ENCODE peak calls at places on chromosomes 13 and 19, in nine cellular contexts. J is AG04450; M is T-helper 2 cell; A is thoracic aorta; B is activated naive CD8-positive, alpha-beta T cell treated with anti-CD3 and anti-CD28 coated beads for 36 hours; X is HTR-8/SVneo; W is IMR-90; L is hypothalamus; Y is T-helper 17 cell. Z is an unnamed sample.

GRCh38 chr19:1068111-1069001 is 1.4 kb downstream of the ARHGAP45 start:
- DNase-seq in M (peak; percentile 56), L (peak; percentile 12), Y (peak; percentile 59), X (no peak), J (no peak), W (no peak), A (no peak), B (peak; percentile 68), Z (peak; percentile 89)

GRCh38 chr13:47945738-47946137 is 55.3 kb downstream of the SUCLA2 start:
- DNase-seq in B (no peak), X (no peak), J (peak; percentile 8), L (no peak), A (no peak), M (no peak), W (peak; percentile 76), Y (no peak), Z (no peak)

GRCh38 chr13:98173431-98173921 is 3.6 kb downstream of the RNF113B start:
- DNase-seq in L (no peak), X (peak; percentile 22), M (no peak), A (no peak), J (peak; percentile 95), Y (no peak), W (peak; percentile 99), B (no peak), Z (no peak)

GRCh38 chr13:50991624-50992610 is 82.3 kb downstream of the RNASEH2B start:
- DNase-seq in L (no peak), A (no peak), M (no peak), X (no peak), B (peak; percentile 30), Y (no peak), W (no peak), J (no peak), Z (peak; percentile 82)

GRCh38 chr13:54373211-54373610 is 1344.6 kb downstream of the OLFM4 start:
- DNase-seq in J (no peak), L (no peak), M (no peak), A (no peak), B (no peak), W (no peak), X (no peak), Y (no peak), Z (no peak)

GRCh38 chr19:49896863-49897621 is at the start of gene IL4I1:
- DNase-seq in M (peak; percentile 87), W (peak; percentile 42), L (no peak), Y (peak; percentile 69), B (peak; percentile 70), A (no peak), J (no peak), X (no peak), Z (no peak)

GRCh38 chr19:3942790-3943409 is 10.0 kb downstream of the NMRK2 start:
- DNase-seq in B (no peak), X (no peak), W (no peak), A (no peak), Y (no peak), J (no peak), L (no peak), M (no peak), Z (no peak)

GRCh38 chr19:54148158-54148557 is 10.6 kb downstream of the CNOT3 start:
- DNase-seq in J (no peak), X (no peak), Y (no peak), A (no peak), M (no peak), B (no peak), L (no peak), W (no peak), Z (no peak)

GRCh38 chr19:49442793-49443365 is 1.6 kb upstream of the SLC17A7 start:
- DNase-seq in M (no peak), A (peak; percentile 81), X (peak; percentile 85), J (peak; percentile 44), W (peak; percentile 73), Y (peak; percentile 32), L (peak; percentile 30), B (peak; percentile 59), Z (peak; percentile 37)

GRCh38 chr19:32673573-32673972 is 1.4 kb downstream of the ANKRD27 start:
- DNase-seq in B (no peak), W (no peak), L (no peak), A (no peak), Y (no peak), M (no peak), X (no peak), J (no peak), Z (no peak)

GRCh38 chr13:111484129-111484925 is 163.9 kb downstream of the TEX29 start:
- DNase-seq in X (no peak), L (no peak), J (no peak), B (no peak), W (no peak), Y (no peak), A (no peak), M (no peak), Z (no peak)

GRCh38 chr19:30799854-30800755 is 427.9 kb downstream of the ZNF536 start:
- DNase-seq in A (no peak), Y (no peak), M (no peak), W (no peak), L (peak; percentile 18), B (peak; percentile 19), X (peak; percentile 20), J (no peak), Z (peak; percentile 6)

GRCh38 chr13:33536639-33537425 is 251.3 kb upstream of the STARD13 start:
- DNase-seq in X (no peak), B (no peak), W (peak; percentile 95), M (no peak), J (peak; percentile 89), L (no peak), A (no peak), Y (no peak), Z (no peak)

GRCh38 chr19:18663940-18664530 is 19.4 kb upstream of the CRTC1 start:
- DNase-seq in W (no peak), B (no peak), M (no peak), A (no peak), Y (no peak), L (no peak), X (no peak), J (no peak), Z (no peak)

GRCh38 chr19:58058428-58058827 is 654 bp upstream of the ZNF135 start:
- DNase-seq in W (no peak), J (no peak), A (no peak), M (no peak), L (peak; percentile 5), X (no peak), Y (no peak), B (no peak), Z (no peak)

GRCh38 chr13:62293081-62293480 is 877.4 kb upstream of the PCDH20 start:
- DNase-seq in L (no peak), B (no peak), X (peak; percentile 8), Y (no peak), M (no peak), J (no peak), A (no peak), W (peak; percentile 23), Z (no peak)

GRCh38 chr19:22945560-22945959 is 57.4 kb downstream of the ZNF728 start:
- DNase-seq in J (no peak), L (no peak), A (no peak), X (no peak), B (no peak), Y (no peak), W (peak; percentile 16), M (no peak), Z (peak; percentile 20)